ENCODE peak calls at places on chromosome 1, in ten cellular contexts. K is mucosa of descending colon, X is heart left ventricle, D is dorsolateral prefrontal cortex, I is cardiac fibroblast, Q is mammary epithelial cell, E is HFF-Myc, M is fibroblast of lung, T is GM06990, H is gastrocnemius medialis. Z is an unnamed sample.

GRCh38 chr1:84259989-84260388 is 41.5 kb upstream of the SAMD13 start:
- DNase-seq in K (no peak), X (no peak), D (no peak), I (no peak), Q (no peak), E (no peak), M (no peak), T (no peak), H (no peak), Z (no peak)

GRCh38 chr1:233166896-233167295 is 128.6 kb downstream of the PCNX2 start:
- DNase-seq in K (no peak), X (no peak), D (no peak), I (peak; percentile 49), Q (no peak), E (no peak), M (no peak), T (no peak), H (no peak), Z (peak; percentile 37)

GRCh38 chr1:26218906-26219494 is 15.0 kb upstream of the CEP85 start:
- DNase-seq in K (peak; percentile 69), X (peak; percentile 69), D (no peak), I (no peak), Q (no peak), E (no peak), M (no peak), T (no peak), H (no peak), Z (no peak)

GRCh38 chr1:185017338-185017737 is 28.0 kb upstream of the RNF2 start:
- DNase-seq in K (no peak), X (no peak), D (no peak), I (peak; percentile 91), Q (peak; percentile 90), E (peak; percentile 52), M (peak; percentile 91), T (no peak), H (no peak), Z (peak; percentile 92)

GRCh38 chr1:178918955-178919354 is 48.1 kb upstream of the ANGPTL1 start:
- DNase-seq in K (no peak), X (peak; percentile 65), D (no peak), I (no peak), Q (no peak), E (no peak), M (no peak), T (no peak), H (no peak), Z (no peak)

GRCh38 chr1:233509596-233509995 is 104.3 kb upstream of the KCNK1 start:
- DNase-seq in K (no peak), X (no peak), D (no peak), I (no peak), Q (peak; percentile 10), E (no peak), M (no peak), T (no peak), H (no peak), Z (no peak)

GRCh38 chr1:43530483-43531452 is at the start of gene PTPRF:
- DNase-seq in K (peak; percentile 88), X (no peak), D (peak; percentile 89), I (peak; percentile 11), Q (peak; percentile 35), E (no peak), M (peak; percentile 39), T (peak; percentile 19), H (no peak), Z (no peak)

GRCh38 chr1:25487628-25488027 is 55.8 kb upstream of the LDLRAP1 start:
- DNase-seq in K (no peak), X (no peak), D (no peak), I (no peak), Q (no peak), E (no peak), M (no peak), T (no peak), H (no peak), Z (no peak)

GRCh38 chr1:201346337-201346939 is 31.0 kb downstream of the TNNT2 start:
- DNase-seq in K (no peak), X (peak; percentile 46), D (no peak), I (peak; percentile 73), Q (peak; percentile 70), E (no peak), M (peak; percentile 67), T (no peak), H (no peak), Z (peak; percentile 57)

GRCh38 chr1:67126111-67126746 is 8.5 kb downstream of the C1orf141 start:
- DNase-seq in K (no peak), X (no peak), D (no peak), I (peak; percentile 52), Q (peak; percentile 60), E (no peak), M (no peak), T (no peak), H (no peak), Z (no peak)

GRCh38 chr1:182080955-182081582 is 19.6 kb upstream of the ZNF648 start:
- DNase-seq in K (no peak), X (no peak), D (no peak), I (peak; percentile 43), Q (peak; percentile 32), E (no peak), M (peak; percentile 36), T (no peak), H (no peak), Z (peak; percentile 29)

GRCh38 chr1:60463146-60463545 is 389.6 kb upstream of the C1orf87 start:
- DNase-seq in K (no peak), X (no peak), D (no peak), I (peak; percentile 16), Q (no peak), E (no peak), M (no peak), T (no peak), H (no peak), Z (no peak)

GRCh38 chr1:111600886-111601386 is 18.7 kb upstream of the RAP1A start:
- DNase-seq in K (no peak), X (no peak), D (no peak), I (no peak), Q (no peak), E (no peak), M (no peak), T (peak; percentile 80), H (no peak), Z (no peak)

GRCh38 chr1:161373442-161373841 is 5.8 kb upstream of the CFAP126 start:
- DNase-seq in K (no peak), X (no peak), D (no peak), I (no peak), Q (no peak), E (no peak), M (no peak), T (no peak), H (no peak), Z (no peak)

GRCh38 chr1:161379071-161379470 is 11.4 kb upstream of the CFAP126 start:
- DNase-seq in K (no peak), X (peak; percentile 72), D (no peak), I (no peak), Q (peak; percentile 25), E (no peak), M (no peak), T (no peak), H (no peak), Z (no peak)

GRCh38 chr1:161378014-161378413 is 10.3 kb upstream of the CFAP126 start:
- DNase-seq in K (no peak), X (no peak), D (no peak), I (no peak), Q (no peak), E (no peak), M (no peak), T (no peak), H (no peak), Z (no peak)

DNA sequence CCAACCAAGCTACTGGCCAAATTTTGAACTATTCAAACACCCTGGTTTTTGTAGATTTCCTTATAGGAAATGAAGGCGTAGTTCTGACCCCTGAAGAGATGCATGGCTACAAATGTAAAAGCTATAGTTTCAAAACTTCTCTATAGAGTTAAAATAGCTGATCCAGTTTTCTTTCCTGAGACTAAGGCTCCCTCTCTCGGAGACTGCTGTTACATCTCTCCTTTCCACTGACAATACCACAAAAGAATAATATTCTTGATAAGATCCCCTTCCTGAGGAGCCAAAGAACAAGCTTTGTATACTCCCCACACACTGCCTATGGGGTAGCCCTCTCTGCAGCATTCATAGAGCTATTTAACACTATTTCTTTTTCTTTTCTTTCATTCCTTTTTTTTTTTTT is 6.7 kb upstream of the CFAP126 start:
- DNase-seq in K (no peak), X (no peak), D (no peak), I (peak; percentile 41), Q (no peak), E (no peak), M (peak; percentile 14), T (no peak), H (no peak), Z (no peak)
- TF ChIP-seq CTCF in K (no peak), X (no peak), D (no peak), I (peak; percentile 22), Q (no peak), E (no peak), M (no peak), T (peak; percentile 8), H (no peak), Z (peak; percentile 38)

DNA sequence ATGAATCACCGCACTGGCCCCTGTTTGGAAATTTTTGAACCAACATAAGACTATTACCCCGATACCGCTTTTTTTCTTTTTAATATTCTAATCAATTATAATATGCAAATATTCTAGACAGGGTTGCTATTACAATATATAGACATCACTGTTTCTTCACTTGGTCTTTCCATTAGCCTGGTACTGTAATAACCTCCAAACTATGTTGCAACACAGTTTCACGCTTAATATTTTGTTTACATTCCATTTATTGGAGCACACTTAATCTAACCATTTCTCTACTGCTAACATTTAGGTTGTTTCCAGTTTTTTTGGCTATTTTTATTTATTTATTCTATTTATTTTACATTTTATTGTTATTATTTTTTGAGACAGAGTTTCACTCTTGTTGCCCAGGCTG is 17.6 kb upstream of the NID1 start:
- DNase-seq in K (no peak), X (no peak), D (no peak), I (no peak), Q (no peak), E (no peak), M (peak; percentile 36), T (no peak), H (no peak), Z (no peak)
- H3K4me3 ChIP-seq in K (no peak overlapping the region), X (no peak overlapping the region), D (no peak overlapping the region), I (no peak overlapping the region), Q (no peak overlapping the region), E (no peak overlapping the region), M (no peak overlapping the region), T (no peak overlapping the region), H (no peak overlapping the region), Z (no peak overlapping the region)

GRCh38 chr1:153771241-153771640 is 4.0 kb upstream of the SLC27A3 start:
- DNase-seq in K (no peak), X (no peak), D (no peak), I (no peak), Q (no peak), E (no peak), M (no peak), T (no peak), H (no peak), Z (no peak)
- TF ChIP-seq CTCF in K (no peak), X (no peak), D (no peak), I (no peak), Q (no peak), E (no peak), M (no peak), T (no peak), H (no peak), Z (no peak)

DNA sequence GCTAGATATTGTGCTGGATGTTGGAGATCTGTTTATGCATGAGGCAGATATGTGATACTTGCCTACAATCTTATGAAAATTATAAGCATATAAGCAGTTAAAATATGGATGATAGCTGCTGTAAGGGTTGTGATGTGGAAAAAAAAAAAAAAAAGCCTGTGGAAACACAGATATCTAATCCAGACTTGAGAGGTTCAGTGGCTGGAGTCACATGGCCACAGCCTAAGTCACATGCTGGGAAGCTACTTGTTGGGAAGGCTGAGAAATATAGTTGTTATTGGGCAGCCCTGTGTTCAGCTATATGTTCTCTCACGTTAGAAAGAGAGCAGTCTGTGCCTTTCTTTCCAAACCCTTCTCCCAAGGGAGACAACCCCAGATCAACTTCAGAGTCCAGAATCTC is 15.1 kb downstream of the RAVER2 start:
- DNase-seq in K (no peak), X (no peak), D (no peak), I (no peak), Q (no peak), E (no peak), M (no peak), T (no peak), H (no peak), Z (no peak)
- H3K4me3 ChIP-seq in K (no peak overlapping the region), X (no peak overlapping the region), D (no peak overlapping the region), I (no peak overlapping the region), Q (no peak overlapping the region), E (no peak overlapping the region), M (no peak overlapping the region), T (no peak overlapping the region), H (no peak overlapping the region), Z (no peak overlapping the region)

Z was measured in astrocyte of the spinal cord.